ENCODE peak calls at places on chromosomes 12 and 14, in four cellular contexts. H is HepG2, M is GM12878, W is K562. T is an unnamed sample.

GRCh38 chr12:107369679-107370078 is 276.3 kb upstream of the CRY1 start:
- DNase-seq in W (no peak), M (no peak), H (no peak), T (no peak)

GRCh38 chr14:19895282-19895681 is 20.3 kb downstream of the OR4K2 start:
- DNase-seq in M (no peak), W (no peak), H (no peak), T (no peak)

GRCh38 chr12:49288922-49289555 is 5.9 kb upstream of the PRPH start:
- DNase-seq in W (no peak), H (no peak), M (no peak), T (no peak)

GRCh38 chr12:5246196-5246595 is 185.7 kb upstream of the NTF3 start:
- DNase-seq in H (no peak), M (no peak), W (no peak), T (no peak)

GRCh38 chr14:67971627-67972625 is 152.3 kb downstream of the RAD51B start:
- DNase-seq in H (no peak), M (no peak), W (no peak), T (no peak)

GRCh38 chr14:69708586-69709169 is 58.3 kb upstream of the SRSF5 start:
- DNase-seq in W (no peak), M (no peak), H (peak), T (peak)

GRCh38 chr12:76014007-76014406 is 17.6 kb downstream of the PHLDA1 start:
- DNase-seq in W (no peak), M (no peak), H (no peak), T (no peak)

GRCh38 chr14:38297681-38298080 is 41.8 kb upstream of the CLEC14A start:
- DNase-seq in M (no peak), H (no peak), W (no peak), T (no peak)

GRCh38 chr12:120148011-120148410 is 31.5 kb upstream of the RAB35 start:
- DNase-seq in H (no peak), W (no peak), M (no peak), T (no peak)

GRCh38 chr14:59060841-59061240 is 127.6 kb upstream of the DAAM1 start:
- DNase-seq in W (no peak), M (no peak), H (no peak), T (no peak)

GRCh38 chr12:104448475-104448874 is 8.3 kb upstream of the CHST11 start:
- DNase-seq in M (no peak), W (no peak), H (no peak), T (no peak)

GRCh38 chr14:32593290-32593942 is 264.3 kb downstream of the AKAP6 start:
- DNase-seq in H (no peak), M (no peak), W (no peak), T (no peak)

GRCh38 chr12:26276709-26277108 is 81.3 kb downstream of the SSPN start:
- DNase-seq in W (no peak), H (no peak), M (no peak), T (no peak)

GRCh38 chr12:402127-402456 is 648 bp downstream of the CCDC77 start:
- DNase-seq in W (no peak), H (peak), M (no peak), T (peak)

GRCh38 chr12:120939954-120940353 is 35.8 kb upstream of the SPPL3 start:
- DNase-seq in W (no peak), M (no peak), H (no peak), T (no peak)

GRCh38 chr14:68526420-68527105 is 266.3 kb downstream of the ZFP36L1 start:
- DNase-seq in H (no peak), M (no peak), W (no peak), T (no peak)

GRCh38 chr14:92540472-92541048 is 27.0 kb downstream of the RIN3 start:
- DNase-seq in H (no peak), M (no peak), W (no peak), T (no peak)

GRCh38 chr12:116484807-116485206 is 74.4 kb upstream of the MAP1LC3B2 start:
- DNase-seq in M (no peak), W (no peak), H (no peak), T (no peak)

GRCh38 chr12:120215357-120215735 is 14.4 kb upstream of the RPLP0 start:
- DNase-seq in M (no peak), W (no peak), H (no peak), T (no peak)

GRCh38 chr14:36664322-36665193 is 2.9 kb downstream of the PAX9 start:
- DNase-seq in H (no peak), W (no peak), M (no peak), T (no peak)

GRCh38 chr14:52987042-52987441 is 36.2 kb upstream of the FERMT2 start:
- DNase-seq in M (no peak), H (no peak), W (no peak), T (no peak)

GRCh38 chr12:106195638-106196037 is 52.2 kb downstream of the CKAP4 start:
- DNase-seq in H (peak), M (no peak), W (no peak), T (no peak)

GRCh38 chr12:11746024-11746771 is 96.7 kb downstream of the ETV6 start:
- DNase-seq in H (no peak), W (no peak), M (peak), T (no peak)

GRCh38 chr12:28851781-28852180 is 297.3 kb upstream of the FAR2 start:
- DNase-seq in W (no peak), H (no peak), M (no peak), T (no peak)

GRCh38 chr14:24080888-24081738 is 9.8 kb downstream of the CPNE6 start:
- DNase-seq in W (peak), M (no peak), H (peak), T (peak)

GRCh38 chr14:75025876-75026275 is 23.2 kb downstream of the EIF2B2 start:
- DNase-seq in M (no peak), H (no peak), W (no peak), T (no peak)

GRCh38 chr14:75018684-75019083 is 16.0 kb downstream of the EIF2B2 start:
- DNase-seq in W (no peak), H (no peak), M (no peak), T (no peak)

GRCh38 chr14:75025082-75025481 is 22.4 kb downstream of the EIF2B2 start:
- DNase-seq in W (no peak), H (no peak), M (no peak), T (no peak)

GRCh38 chr14:75023108-75023507 is 20.4 kb downstream of the EIF2B2 start:
- DNase-seq in H (no peak), M (no peak), W (no peak), T (no peak)

GRCh38 chr14:75022655-75023054 is 19.9 kb downstream of the EIF2B2 start:
- DNase-seq in H (peak), W (peak), M (no peak), T (peak)
- TF ChIP-seq FOXK2 in H (no peak), W (no peak), M (no peak), T (no peak)

GRCh38 chr12:59401862-59402261 is 194.0 kb upstream of the SLC16A7 start:
- DNase-seq in H (no peak), W (no peak), M (no peak), T (no peak)
- TF ChIP-seq FOXK2 in H (no peak), W (no peak), M (no peak), T (no peak)

GRCh38 chr14:104422301-104423223 is 157.0 kb upstream of the C14orf180 start:
- DNase-seq in M (no peak), W (no peak), H (no peak), T (no peak)
- TF ChIP-seq FOXK2 in M (no peak), W (no peak), H (no peak), T (no peak)

DNA sequence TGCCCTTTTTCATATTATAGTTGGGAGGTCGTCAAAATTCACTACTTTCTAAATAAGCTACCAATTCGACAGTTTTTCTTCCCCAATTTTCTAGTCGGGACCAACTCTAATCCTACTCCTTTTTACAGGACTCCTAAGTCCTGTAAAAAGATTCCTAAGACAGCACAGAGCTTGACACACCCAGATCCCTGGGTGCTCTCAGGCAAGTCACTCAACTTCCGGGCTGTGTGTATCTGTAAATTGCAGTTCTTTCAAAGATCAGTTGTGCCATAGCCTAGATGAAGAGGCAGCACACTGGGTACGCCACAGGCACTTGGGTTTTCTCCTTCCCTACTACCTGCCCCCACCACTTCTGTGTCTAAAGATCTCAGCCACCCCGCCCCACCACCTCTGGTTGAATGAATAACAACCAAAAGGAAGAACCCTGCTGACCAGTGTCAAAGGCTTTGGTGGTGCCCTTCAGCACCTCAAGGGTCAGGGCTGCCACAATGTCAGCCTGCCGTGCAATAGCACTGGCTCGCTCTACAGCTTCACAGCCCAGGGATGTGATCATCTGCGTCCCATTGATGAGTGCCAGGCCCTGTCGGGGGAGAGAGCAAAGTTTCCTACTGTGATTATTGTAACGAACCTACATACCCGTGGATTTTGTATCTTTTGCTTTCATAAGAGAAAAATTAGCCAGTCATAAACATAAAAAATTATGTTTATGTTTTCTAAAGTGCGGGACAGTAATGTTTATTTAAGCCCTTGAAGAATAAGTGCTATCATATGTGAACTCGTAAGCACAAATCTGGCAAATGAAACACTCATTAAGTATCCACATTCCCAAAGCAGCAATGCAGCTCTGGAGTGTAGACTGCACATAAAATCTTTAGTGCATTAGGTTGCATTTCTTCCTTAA is 9.3 kb downstream of the HAL start:
- DNase-seq in W (no peak), H (no peak), M (no peak), T (no peak)
- TF ChIP-seq FOXK2 in W (no peak), H (no peak), M (no peak), T (no peak)

GRCh38 chr12:113978080-113978479 is 12.0 kb upstream of the RBM19 start:
- DNase-seq in W (no peak), M (no peak), H (no peak), T (no peak)

GRCh38 chr12:113967368-113967767 is 1.2 kb upstream of the RBM19 start:
- DNase-seq in M (no peak), H (no peak), W (no peak), T (no peak)

GRCh38 chr12:113971392-113971791 is 5.3 kb upstream of the RBM19 start:
- DNase-seq in H (no peak), W (no peak), M (no peak), T (no peak)

GRCh38 chr12:113974006-113974405 is 7.9 kb upstream of the RBM19 start:
- DNase-seq in H (no peak), M (no peak), W (no peak), T (no peak)

GRCh38 chr12:113973109-113973904 is 7.2 kb upstream of the RBM19 start:
- DNase-seq in W (no peak), M (no peak), H (no peak), T (no peak)
- TF ChIP-seq FOXK2 in W (no peak), M (no peak), H (no peak), T (no peak)

GRCh38 chr12:96140110-96140509 is 54.1 kb upstream of the ELK3 start:
- DNase-seq in W (no peak), H (no peak), M (no peak), T (no peak)

GRCh38 chr12:96143827-96144226 is 50.3 kb upstream of the ELK3 start:
- DNase-seq in H (no peak), W (no peak), M (no peak), T (no peak)

GRCh38 chr12:96143392-96143791 is 50.8 kb upstream of the ELK3 start:
- DNase-seq in M (no peak), W (no peak), H (no peak), T (no peak)

GRCh38 chr12:96136720-96137378 is 57.3 kb upstream of the ELK3 start:
- DNase-seq in W (no peak), M (no peak), H (no peak), T (no peak)

GRCh38 chr12:96141216-96141944 is 52.8 kb upstream of the ELK3 start:
- DNase-seq in H (peak), W (no peak), M (no peak), T (no peak)
- TF ChIP-seq FOXK2 in H (no peak), W (no peak), M (no peak), T (no peak)

GRCh38 chr14:105092912-105093425 is 27.7 kb upstream of the GPR132 start:
- DNase-seq in W (peak), H (no peak), M (no peak), T (peak)
- TF ChIP-seq FOXK2 in W (no peak), H (no peak), M (no peak), T (no peak)

GRCh38 chr14:21267431-21267845 is 1.8 kb downstream of the HNRNPC start:
- DNase-seq in H (no peak), W (no peak), M (no peak), T (no peak)

GRCh38 chr14:21264025-21264801 is 5.0 kb downstream of the HNRNPC start:
- DNase-seq in W (no peak), M (peak), H (no peak), T (no peak)

GRCh38 chr14:21261824-21262223 is 7.4 kb downstream of the HNRNPC start:
- DNase-seq in M (no peak), W (no peak), H (no peak), T (no peak)

GRCh38 chr14:21262410-21262809 is 6.8 kb downstream of the HNRNPC start:
- DNase-seq in H (no peak), W (no peak), M (no peak), T (no peak)

DNA sequence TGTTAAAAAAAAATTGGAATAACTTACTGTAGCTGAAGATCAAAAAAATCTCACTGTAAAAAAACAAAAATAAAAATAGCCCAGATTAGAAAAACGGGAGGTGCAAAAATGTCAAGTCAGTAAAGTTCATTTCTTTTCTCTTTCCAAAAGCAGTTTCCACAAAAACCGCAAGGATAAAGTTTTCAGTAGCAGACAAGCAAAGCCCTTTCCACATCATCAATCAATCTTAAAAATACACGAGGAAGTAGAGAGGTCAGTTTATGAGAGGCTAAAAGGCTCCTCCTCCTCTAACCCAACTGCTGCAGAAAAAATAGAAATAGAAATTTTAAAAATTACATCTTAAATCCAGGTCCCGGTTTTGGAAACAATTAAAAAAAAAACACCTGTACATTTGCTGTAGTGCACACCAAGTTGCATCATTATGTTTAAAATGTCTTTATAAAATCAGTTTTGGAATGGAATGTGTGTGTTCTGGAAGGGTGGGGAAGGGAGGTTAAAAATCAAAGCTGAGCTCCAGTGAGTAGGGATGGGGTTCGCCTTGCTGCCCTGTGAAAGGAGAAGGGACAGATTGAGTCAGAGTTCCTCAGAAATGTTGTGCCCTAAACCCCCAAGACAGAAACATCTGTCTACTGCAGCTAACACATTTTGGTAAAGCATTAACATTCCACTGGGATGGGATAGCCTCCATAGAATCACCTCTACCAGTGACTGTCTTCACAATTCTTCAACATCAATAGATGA is 5.8 kb downstream of the HNRNPC start:
- DNase-seq in H (no peak), M (no peak), W (peak), T (no peak)
- TF ChIP-seq FOXK2 in H (no peak), M (no peak), W (no peak), T (no peak)

T was measured in HEK293T.